ENCODE peak calls at places on chromosome 6, in eight cellular contexts. H is transverse colon, R is HCT116, F is sigmoid colon, N is spleen, P is GM23338, Z is HepG2, A is stomach. T is an unnamed sample.

GRCh38 chr6:131923356-131923755 is 27.8 kb downstream of the CCN2 start:
- DNase-seq in Z (peak), A (peak), N (no peak), F (peak), H (peak), P (peak), R (peak), T (no peak)

GRCh38 chr6:146813554-146813953 is 214.8 kb downstream of the ADGB start:
- DNase-seq in P (no peak), N (no peak), R (no peak), F (no peak), Z (no peak), H (no peak), A (no peak), T (no peak)

GRCh38 chr6:129195666-129196065 is 312.7 kb downstream of the LAMA2 start:
- DNase-seq in A (no peak), H (no peak), N (no peak), F (no peak), R (no peak), P (peak), Z (no peak), T (no peak)

GRCh38 chr6:157787080-157787479 is 36.0 kb upstream of the SNX9 start:
- DNase-seq in P (no peak), A (peak), R (no peak), Z (peak), N (no peak), H (peak), F (no peak), T (no peak)

GRCh38 chr6:153018355-153018754 is 15.8 kb upstream of the MTRF1L start:
- DNase-seq in H (no peak), Z (no peak), P (no peak), F (no peak), R (no peak), N (no peak), A (no peak), T (no peak)

GRCh38 chr6:156807028-156807427 is 29.9 kb downstream of the ARID1B start:
- DNase-seq in Z (no peak), N (no peak), F (no peak), H (no peak), P (peak), A (no peak), R (no peak), T (no peak)

GRCh38 chr6:55175778-55176084 is 1.4 kb downstream of the HCRTR2 start:
- DNase-seq in A (no peak), P (peak), R (no peak), Z (no peak), F (no peak), H (no peak), N (no peak), T (no peak)

GRCh38 chr6:47116086-47116485 is 74.0 kb upstream of the ADGRF1 start:
- DNase-seq in R (no peak), P (no peak), A (no peak), Z (no peak), N (no peak), F (no peak), H (no peak), T (no peak)

GRCh38 chr6:76803038-76803580 is 660.2 kb downstream of the HTR1B start:
- DNase-seq in A (no peak), R (no peak), H (no peak), N (no peak), Z (no peak), F (no peak), P (peak), T (no peak)

GRCh38 chr6:143397229-143398222 is 53.0 kb downstream of the ADAT2 start:
- DNase-seq in F (no peak), H (peak), N (no peak), P (peak), Z (peak), R (peak), A (peak), T (peak)

GRCh38 chr6:72968704-72969103 is 256.6 kb downstream of the KHDC1L start:
- DNase-seq in Z (no peak), P (no peak), H (no peak), N (no peak), A (no peak), R (peak), F (no peak), T (no peak)

GRCh38 chr6:42756713-42757112 is 10.8 kb upstream of the TBCC start:
- DNase-seq in N (peak), F (no peak), R (no peak), Z (no peak), A (no peak), H (no peak), P (peak), T (no peak)

GRCh38 chr6:1424306-1424927 is 35.0 kb downstream of the FOXF2 start:
- DNase-seq in R (peak), N (no peak), P (peak), F (peak), A (peak), Z (peak), H (peak), T (no peak)

GRCh38 chr6:25715794-25716193 is 38.7 kb upstream of the SLC17A4 start:
- DNase-seq in H (no peak), F (no peak), N (no peak), P (no peak), R (no peak), Z (peak), A (no peak), T (no peak)

GRCh38 chr6:43386492-43386891 is 17.0 kb upstream of the ZNF318 start:
- DNase-seq in Z (peak), H (no peak), N (no peak), F (no peak), R (no peak), A (no peak), P (no peak), T (no peak)

GRCh38 chr6:50850223-50850751 is 31.6 kb downstream of the TFAP2B start:
- DNase-seq in H (no peak), R (no peak), F (no peak), A (no peak), Z (no peak), P (peak), N (no peak), T (no peak)

GRCh38 chr6:169787797-169788196 is 36.4 kb downstream of the ERMARD start:
- DNase-seq in A (no peak), N (no peak), R (no peak), H (no peak), Z (no peak), F (no peak), P (no peak), T (peak)

GRCh38 chr6:89475634-89476033 is 42.7 kb downstream of the ANKRD6 start:
- DNase-seq in A (no peak), Z (peak), H (no peak), N (no peak), P (no peak), R (no peak), F (no peak), T (no peak)

GRCh38 chr6:121652726-121653623 is 217.5 kb downstream of the GJA1 start:
- DNase-seq in N (no peak), R (peak), H (peak), P (no peak), F (peak), A (no peak), Z (no peak), T (no peak)

GRCh38 chr6:92468066-92468465 is 951.3 kb downstream of the EPHA7 start:
- DNase-seq in A (no peak), P (no peak), H (no peak), R (no peak), N (no peak), F (no peak), Z (no peak), T (no peak)

GRCh38 chr6:11427827-11428245 is 109.7 kb upstream of the TMEM170B start:
- DNase-seq in R (no peak), A (no peak), N (no peak), Z (peak), P (no peak), H (no peak), F (no peak), T (no peak)

GRCh38 chr6:29763491-29764289 is 40.5 kb downstream of the HLA-F start:
- DNase-seq in A (no peak), Z (no peak), F (no peak), N (no peak), R (no peak), H (no peak), P (no peak), T (no peak)

GRCh38 chr6:84766118-84766683 is 1.8 kb upstream of the TBX18 start:
- DNase-seq in N (peak), A (no peak), F (no peak), Z (no peak), R (no peak), H (no peak), P (peak), T (no peak)

GRCh38 chr6:166434336-166434735 is 51.6 kb upstream of the MPC1 start:
- DNase-seq in Z (no peak), A (peak), F (no peak), H (no peak), R (no peak), N (no peak), P (no peak), T (no peak)

GRCh38 chr6:83884523-83884922 is 25.0 kb downstream of the CYB5R4 start:
- DNase-seq in A (no peak), R (peak), Z (peak), P (peak), H (no peak), F (no peak), N (no peak), T (no peak)

GRCh38 chr6:31113861-31114539 is 600 bp upstream of the PSORS1C1 start:
- DNase-seq in Z (no peak), A (no peak), R (no peak), N (peak), P (no peak), H (no peak), F (no peak), T (no peak)

GRCh38 chr6:144877118-144877517 is 592.0 kb downstream of the UTRN start:
- DNase-seq in R (no peak), P (no peak), H (no peak), Z (no peak), F (no peak), A (no peak), N (no peak), T (no peak)

GRCh38 chr6:145015739-145016558 is 719.4 kb downstream of the EPM2A start:
- DNase-seq in N (no peak), H (no peak), P (no peak), F (no peak), R (peak), Z (no peak), A (no peak), T (no peak)

GRCh38 chr6:13870185-13870584 is 54.6 kb upstream of the RNF182 start:
- DNase-seq in Z (no peak), H (no peak), P (no peak), A (no peak), R (no peak), F (no peak), N (no peak), T (no peak)

GRCh38 chr6:52149076-52149475 is 37.1 kb upstream of the IL17A start:
- DNase-seq in F (no peak), N (no peak), R (no peak), H (no peak), P (no peak), Z (no peak), A (no peak), T (no peak)

GRCh38 chr6:33316603-33317417 is 734 bp downstream of the ZBTB22 start:
- DNase-seq in H (no peak), P (no peak), F (peak), A (no peak), N (peak), Z (no peak), R (no peak), T (no peak)

GRCh38 chr6:33318426-33319073 is 1.0 kb upstream of the ZBTB22 start:
- DNase-seq in R (no peak), H (no peak), N (no peak), P (no peak), A (no peak), Z (no peak), F (no peak), T (no peak)

GRCh38 chr6:33315753-33316602 is 1.6 kb downstream of the ZBTB22 start:
- DNase-seq in A (no peak), R (no peak), N (no peak), H (no peak), Z (no peak), P (no peak), F (peak), T (peak)

GRCh38 chr6:33317418-33317667 is 201 bp downstream of the ZBTB22 start:
- DNase-seq in N (no peak), P (peak), H (no peak), F (no peak), A (no peak), Z (no peak), R (no peak), T (no peak)

DNA sequence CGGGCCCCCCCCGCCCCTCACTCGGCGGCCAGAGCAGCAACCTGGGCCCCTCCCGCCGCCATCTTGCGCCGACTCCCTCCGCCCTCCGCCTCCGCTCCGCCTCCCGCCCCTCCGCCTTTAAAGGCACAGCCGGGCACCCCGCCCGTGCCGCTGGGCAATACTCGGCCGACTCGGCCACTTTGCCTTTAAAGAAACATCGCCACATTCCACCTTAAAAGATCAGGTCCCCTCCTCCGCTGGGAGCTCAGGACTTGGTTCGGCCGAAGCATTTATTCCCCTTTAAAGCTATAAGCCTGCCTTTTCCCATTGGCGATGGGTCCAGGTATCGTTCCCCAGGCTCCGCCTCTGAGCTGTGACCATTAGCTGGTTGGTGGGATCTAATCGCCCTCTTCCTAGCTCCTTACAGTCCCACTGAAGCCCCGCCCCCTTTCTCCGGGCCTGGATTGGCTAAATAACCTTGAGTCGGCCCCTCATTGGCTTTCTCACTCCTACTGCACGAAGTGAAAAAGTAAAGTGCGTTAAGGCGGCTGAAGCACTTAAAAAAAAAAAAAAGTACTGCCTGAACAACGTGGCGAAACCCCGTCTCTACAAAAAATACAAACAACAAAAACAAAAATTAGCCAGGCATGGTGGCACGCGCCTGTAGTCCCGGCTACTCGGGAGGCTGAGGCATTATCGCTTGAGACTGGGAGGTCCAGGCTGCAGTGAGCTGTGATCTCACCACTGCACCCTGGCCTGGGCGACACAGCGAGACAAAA is at the start of gene ZBTB22:
- DNase-seq in R (peak), Z (peak), N (peak), A (peak), P (peak), F (peak), H (peak), T (peak)
- TF ChIP-seq POLR2AphosphoS5 in R (peak), Z (peak), N (peak), A (peak), P (peak), F (peak), H (peak), T (no peak)

DNA sequence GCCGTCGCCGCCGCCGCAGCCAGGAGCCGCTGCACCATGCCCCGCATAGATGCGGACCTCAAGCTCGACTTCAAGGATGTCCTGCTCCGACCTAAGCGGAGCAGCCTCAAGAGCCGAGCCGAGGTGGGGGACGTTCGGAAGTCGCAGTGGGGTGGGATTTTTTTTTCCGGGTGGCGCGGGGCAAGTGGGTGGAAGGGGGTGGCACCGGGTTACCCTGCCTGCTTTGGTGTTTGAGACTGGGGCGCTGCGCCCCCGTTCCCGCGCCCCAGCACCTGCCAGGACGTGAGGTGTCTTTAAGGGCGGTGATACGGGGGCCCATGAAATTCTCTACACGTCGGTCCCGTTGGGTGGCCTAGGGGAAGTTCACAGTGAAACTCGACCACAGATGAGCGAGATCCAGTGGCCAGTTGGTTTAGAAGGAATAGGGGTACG is 287 bp downstream of the GMPR start:
- DNase-seq in Z (no peak), R (no peak), N (no peak), P (peak), H (no peak), F (no peak), A (no peak), T (peak)
- TF ChIP-seq POLR2AphosphoS5 in Z (no peak), R (peak), N (no peak), P (no peak), H (peak), F (peak), A (no peak), T (no peak)

GRCh38 chr6:160395187-160395586 is 47.0 kb downstream of the SLC22A3 start:
- DNase-seq in A (no peak), H (no peak), R (no peak), F (no peak), P (no peak), N (no peak), Z (no peak), T (no peak)

GRCh38 chr6:160398674-160399271 is 50.6 kb downstream of the SLC22A3 start:
- DNase-seq in H (no peak), N (no peak), F (no peak), R (no peak), Z (no peak), A (no peak), P (no peak), T (no peak)

GRCh38 chr6:160394654-160395035 is 46.5 kb downstream of the SLC22A3 start:
- DNase-seq in Z (peak), A (no peak), H (no peak), R (no peak), N (no peak), F (no peak), P (no peak), T (no peak)

DNA sequence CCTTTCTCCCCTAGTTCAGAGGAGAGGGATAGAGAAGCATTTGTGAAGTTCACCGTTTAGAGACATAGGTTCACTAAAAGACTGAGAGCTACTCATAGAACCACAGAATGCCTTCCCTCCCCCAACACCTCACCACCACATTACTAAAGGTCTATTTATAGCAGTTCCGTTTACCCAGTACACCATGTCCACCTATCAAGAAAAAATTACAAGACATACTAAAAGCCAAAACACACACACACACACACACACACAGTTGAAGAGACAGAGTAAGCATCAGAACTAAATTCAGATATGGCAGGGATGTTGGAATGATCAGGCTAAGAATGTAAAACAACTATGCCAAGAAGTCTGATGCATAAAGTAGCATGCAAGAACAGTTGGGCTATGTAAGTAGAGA is 52.2 kb downstream of the SLC22A3 start:
- DNase-seq in N (no peak), Z (no peak), H (no peak), P (no peak), F (no peak), A (no peak), R (no peak), T (no peak)
- TF ChIP-seq POLR2AphosphoS5 in N (no peak), Z (no peak), H (no peak), P (no peak), F (peak), A (no peak), R (no peak), T (no peak)

GRCh38 chr6:105785412-105785811 is 300.7 kb upstream of the PRDM1 start:
- DNase-seq in H (no peak), P (no peak), A (no peak), F (no peak), Z (no peak), N (peak), R (no peak), T (no peak)

GRCh38 chr6:105783333-105783945 is 302.7 kb upstream of the PRDM1 start:
- DNase-seq in F (no peak), H (no peak), N (no peak), R (no peak), A (no peak), P (no peak), Z (no peak), T (no peak)

GRCh38 chr6:105786449-105786848 is 299.7 kb upstream of the PRDM1 start:
- DNase-seq in F (no peak), H (no peak), Z (no peak), P (no peak), A (no peak), R (no peak), N (no peak), T (no peak)

GRCh38 chr6:105781905-105782304 is 304.2 kb upstream of the PRDM1 start:
- DNase-seq in R (no peak), H (no peak), N (no peak), P (no peak), A (no peak), Z (no peak), F (no peak), T (no peak)

GRCh38 chr6:105784179-105784578 is 302.0 kb upstream of the PRDM1 start:
- DNase-seq in H (no peak), N (no peak), A (no peak), F (no peak), P (no peak), Z (no peak), R (no peak), T (no peak)
- TF ChIP-seq POLR2AphosphoS5 in H (no peak), N (no peak), A (no peak), F (no peak), P (no peak), Z (no peak), R (no peak), T (no peak)

GRCh38 chr6:56851541-56852248 is 103.2 kb upstream of the BEND6 start:
- DNase-seq in A (peak), F (peak), N (no peak), R (no peak), P (peak), Z (peak), H (no peak), T (no peak)
- TF ChIP-seq POLR2AphosphoS5 in A (peak), F (peak), N (peak), R (no peak), P (peak), Z (no peak), H (peak), T (no peak)

DNA sequence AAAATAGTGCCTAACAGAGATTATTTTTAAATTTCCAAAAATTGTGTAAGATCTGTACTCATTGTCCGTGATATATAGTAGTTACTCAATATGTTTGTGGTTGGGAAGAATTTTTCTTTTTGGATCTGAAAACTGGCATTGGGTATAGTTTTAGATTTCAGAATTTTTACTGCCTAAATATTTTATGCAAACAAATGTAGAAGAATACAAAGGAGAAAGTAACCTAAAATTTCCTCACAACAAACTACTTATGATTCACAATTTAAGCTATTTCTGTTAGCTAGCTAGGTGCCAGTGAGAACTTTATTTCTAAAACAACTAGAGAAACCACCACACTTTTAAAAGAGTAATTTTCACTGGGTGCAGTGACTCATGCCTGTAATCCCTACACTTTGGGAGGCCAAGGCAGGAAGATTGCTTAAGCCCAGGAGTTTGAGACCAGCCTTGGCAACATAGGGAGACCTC is 38.8 kb downstream of the SESN1 start:
- DNase-seq in Z (no peak), N (no peak), A (no peak), R (no peak), P (no peak), F (no peak), H (no peak), T (no peak)
- TF ChIP-seq POLR2AphosphoS5 in Z (no peak), N (no peak), A (no peak), R (no peak), P (no peak), F (no peak), H (no peak), T (no peak)